ENCODE peak calls at places on chromosomes 16 and 17, in seven cellular contexts. D is fibroblast of lung, Y is foreskin fibroblast, U is A673, M is dorsolateral prefrontal cortex, T is cardiac muscle cell, E is HFF-Myc. I is an unnamed sample.

GRCh38 chr17:39963826-39964225 is 1.0 kb downstream of the GSDMA start:
- DNase-seq in D (no peak), Y (no peak), U (no peak), M (no peak), T (no peak), E (no peak), I (no peak)

GRCh38 chr16:82761236-82761635 is 134.5 kb downstream of the CDH13 start:
- DNase-seq in D (peak), Y (peak), U (no peak), M (peak), T (peak), E (no peak), I (peak)

GRCh38 chr17:81083125-81083765 is 48.3 kb downstream of the BAIAP2 start:
- DNase-seq in D (no peak), Y (no peak), U (no peak), M (no peak), T (no peak), E (no peak), I (no peak)

GRCh38 chr16:87062569-87063442 is 254.4 kb downstream of the C16orf95 start:
- DNase-seq in D (peak), Y (peak), U (peak), M (peak), T (peak), E (no peak), I (no peak)

GRCh38 chr17:21679256-21680146 is 12.8 kb upstream of the KCNJ18 start:
- DNase-seq in D (no peak), Y (no peak), U (no peak), M (no peak), T (no peak), E (no peak), I (no peak)

GRCh38 chr17:31394544-31394943 is 3.1 kb downstream of the RAB11FIP4 start:
- DNase-seq in D (peak), Y (peak), U (peak), M (peak), T (peak), E (peak), I (peak)

GRCh38 chr17:3589784-3590183 is 19.4 kb downstream of the TRPV1 start:
- DNase-seq in D (no peak), Y (no peak), U (no peak), M (no peak), T (no peak), E (no peak), I (no peak)

GRCh38 chr16:53726625-53727024 is 22.7 kb downstream of the FTO start:
- DNase-seq in D (no peak), Y (no peak), U (no peak), M (no peak), T (no peak), E (no peak), I (no peak)

GRCh38 chr17:39629894-39630293 is 3.1 kb downstream of the PPP1R1B start:
- DNase-seq in D (no peak), Y (no peak), U (no peak), M (no peak), T (peak), E (no peak), I (no peak)

GRCh38 chr16:53098526-53099317 is 43.9 kb downstream of the CHD9 start:
- DNase-seq in D (peak), Y (peak), U (peak), M (peak), T (peak), E (no peak), I (no peak)

GRCh38 chr17:61325382-61326073 is 74.1 kb upstream of the TBX2 start:
- DNase-seq in D (peak), Y (peak), U (peak), M (no peak), T (no peak), E (no peak), I (no peak)

GRCh38 chr17:9037741-9038140 is 16.4 kb downstream of the NTN1 start:
- DNase-seq in D (no peak), Y (no peak), U (no peak), M (no peak), T (no peak), E (no peak), I (no peak)

GRCh38 chr17:81447331-81447933 is 52.2 kb downstream of the BAHCC1 start:
- DNase-seq in D (no peak), Y (no peak), U (no peak), M (no peak), T (no peak), E (no peak), I (no peak)

GRCh38 chr17:44203731-44204452 is 4.2 kb upstream of the ATXN7L3 start:
- DNase-seq in D (peak), Y (no peak), U (peak), M (no peak), T (peak), E (no peak), I (no peak)

GRCh38 chr17:76687278-76688164 is 23.2 kb downstream of the MXRA7 start:
- DNase-seq in D (no peak), Y (no peak), U (no peak), M (no peak), T (no peak), E (no peak), I (no peak)

GRCh38 chr17:50114849-50115357 is 15.1 kb downstream of the SAMD14 start:
- DNase-seq in D (peak), Y (no peak), U (peak), M (no peak), T (peak), E (no peak), I (no peak)

GRCh38 chr17:35807371-35808144 is 1.7 kb upstream of the TAF15 start:
- DNase-seq in D (peak), Y (peak), U (peak), M (no peak), T (peak), E (no peak), I (no peak)

GRCh38 chr17:48375356-48375755 is 54.7 kb downstream of the SKAP1 start:
- DNase-seq in D (peak), Y (no peak), U (no peak), M (no peak), T (peak), E (no peak), I (no peak)

GRCh38 chr17:78412403-78412802 is 34.0 kb downstream of the PGS1 start:
- DNase-seq in D (peak), Y (no peak), U (no peak), M (no peak), T (peak), E (no peak), I (no peak)

GRCh38 chr16:7689234-7689633 is 356.6 kb downstream of the RBFOX1 start:
- DNase-seq in D (no peak), Y (no peak), U (no peak), M (no peak), T (no peak), E (no peak), I (no peak)

GRCh38 chr16:71426069-71426879 is 15.6 kb downstream of the TLE7 start:
- DNase-seq in D (peak), Y (peak), U (peak), M (no peak), T (peak), E (peak), I (peak)

GRCh38 chr16:4828567-4829320 is 18.3 kb downstream of the GLYR1 start:
- DNase-seq in D (no peak), Y (no peak), U (no peak), M (no peak), T (no peak), E (no peak), I (no peak)

GRCh38 chr16:69267633-69268032 is 43.5 kb upstream of the VPS4A start:
- DNase-seq in D (no peak), Y (no peak), U (no peak), M (no peak), T (no peak), E (no peak), I (no peak)

DNA sequence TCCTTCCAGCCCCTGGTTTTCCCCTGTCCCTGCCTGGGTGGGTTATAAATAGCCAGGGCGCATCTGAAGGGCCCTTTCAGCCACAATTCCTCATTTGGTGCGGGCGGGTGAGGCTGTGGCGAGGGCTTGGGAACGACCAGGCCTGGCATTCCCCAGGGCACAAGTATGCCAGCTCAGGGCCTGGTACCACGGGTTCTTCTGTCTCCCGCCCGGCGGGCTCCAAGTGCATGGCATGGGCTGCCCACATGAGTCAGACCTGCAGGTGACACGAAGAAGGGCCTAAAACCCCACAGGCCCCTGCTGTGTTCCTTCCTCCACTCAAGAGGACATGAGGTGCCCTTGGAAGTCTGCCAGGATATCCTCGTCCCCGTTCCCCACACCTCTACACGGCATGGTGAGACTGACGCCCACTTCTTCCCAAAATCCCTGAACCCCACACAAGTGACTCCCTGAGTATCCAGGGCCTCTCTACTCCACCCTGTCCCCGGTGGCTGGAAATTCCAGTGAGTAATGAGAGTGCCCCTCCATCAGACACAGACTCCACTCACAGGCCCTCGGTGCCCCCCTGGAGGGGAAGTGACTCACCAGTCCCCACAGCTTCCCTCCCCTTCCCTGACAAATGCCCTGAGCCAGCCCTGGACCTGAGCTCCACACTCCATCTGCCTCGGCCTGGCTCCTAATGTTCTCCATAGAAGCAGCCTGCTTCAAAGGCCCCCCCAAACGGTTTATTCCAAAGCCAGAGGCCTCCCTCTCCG is 68.8 kb downstream of the ABR start:
- DNase-seq in D (peak), Y (peak), U (peak), M (peak), T (peak), E (peak), I (peak)
- H3K4me3 ChIP-seq in D (no peak), Y (no peak), U (no peak), M (no peak), T (no peak), E (no peak), I (no peak)

GRCh38 chr16:14015461-14015860 is 55.7 kb upstream of the MRTFB start:
- DNase-seq in D (no peak), Y (no peak), U (no peak), M (no peak), T (no peak), E (no peak), I (no peak)

GRCh38 chr16:14013571-14014283 is 57.4 kb upstream of the MRTFB start:
- DNase-seq in D (peak), Y (peak), U (peak), M (no peak), T (peak), E (peak), I (peak)

GRCh38 chr16:14015017-14015416 is 56.1 kb upstream of the MRTFB start:
- DNase-seq in D (no peak), Y (no peak), U (no peak), M (no peak), T (no peak), E (no peak), I (no peak)

GRCh38 chr16:14014284-14014625 is 56.9 kb upstream of the MRTFB start:
- DNase-seq in D (no peak), Y (no peak), U (no peak), M (no peak), T (no peak), E (no peak), I (no peak)

DNA sequence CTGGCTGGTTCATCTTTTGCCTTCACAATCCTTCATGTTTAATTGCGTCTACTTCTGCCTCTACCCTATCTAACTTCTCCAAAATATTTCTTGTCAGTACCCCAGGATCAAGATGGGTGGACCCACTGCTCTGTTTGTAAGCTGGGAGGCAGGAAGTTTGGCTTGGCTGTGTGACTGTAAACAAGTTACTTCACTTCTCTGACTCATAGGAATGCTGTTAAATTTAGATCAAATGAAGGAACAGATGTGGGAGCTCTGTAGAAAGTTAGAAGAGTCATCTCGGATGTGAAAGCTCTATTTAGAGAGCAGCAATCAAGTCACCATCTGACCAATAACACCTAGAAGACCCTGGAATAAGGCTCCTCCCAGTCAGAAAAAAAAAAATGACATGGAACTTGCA is 55.2 kb upstream of the MRTFB start:
- DNase-seq in D (peak), Y (peak), U (no peak), M (no peak), T (peak), E (peak), I (peak)
- TF ChIP-seq CTCF in D (peak), Y (no peak), U (no peak), M (no peak), T (no peak), E (no peak), I (no peak)

GRCh38 chr16:56190903-56191806 is at the start of gene GNAO1:
- DNase-seq in D (peak), Y (peak), U (peak), M (peak), T (peak), E (no peak), I (no peak)

GRCh38 chr16:56192971-56193936 is 2.0 kb downstream of the GNAO1 start:
- DNase-seq in D (no peak), Y (no peak), U (no peak), M (no peak), T (no peak), E (no peak), I (no peak)

GRCh38 chr16:56189990-56190902 is 1.0 kb upstream of the GNAO1 start:
- DNase-seq in D (no peak), Y (no peak), U (no peak), M (peak), T (no peak), E (no peak), I (no peak)

GRCh38 chr16:56192644-56192960 is 1.3 kb downstream of the GNAO1 start:
- DNase-seq in D (no peak), Y (no peak), U (no peak), M (no peak), T (no peak), E (no peak), I (no peak)

GRCh38 chr16:56191807-56192643 is 736 bp downstream of the GNAO1 start:
- DNase-seq in D (no peak), Y (no peak), U (no peak), M (peak), T (no peak), E (no peak), I (no peak)
- H3K4me3 ChIP-seq in D (peak), Y (peak), U (peak), M (peak), T (peak), E (peak), I (peak)

GRCh38 chr17:7484067-7484963 is at the start of gene POLR2A:
- DNase-seq in D (peak), Y (peak), U (peak), M (peak), T (peak), E (peak), I (peak)
- TF ChIP-seq CTCF in D (no peak), Y (no peak), U (peak), M (no peak), T (no peak), E (no peak), I (no peak)

GRCh38 chr17:34710226-34710625 is 130.8 kb downstream of the TMEM132E start:
- DNase-seq in D (no peak), Y (no peak), U (no peak), M (no peak), T (no peak), E (no peak), I (no peak)
- H3K4me3 ChIP-seq in D (no peak), Y (no peak), U (no peak), M (no peak), T (no peak), E (no peak), I (no peak)

DNA sequence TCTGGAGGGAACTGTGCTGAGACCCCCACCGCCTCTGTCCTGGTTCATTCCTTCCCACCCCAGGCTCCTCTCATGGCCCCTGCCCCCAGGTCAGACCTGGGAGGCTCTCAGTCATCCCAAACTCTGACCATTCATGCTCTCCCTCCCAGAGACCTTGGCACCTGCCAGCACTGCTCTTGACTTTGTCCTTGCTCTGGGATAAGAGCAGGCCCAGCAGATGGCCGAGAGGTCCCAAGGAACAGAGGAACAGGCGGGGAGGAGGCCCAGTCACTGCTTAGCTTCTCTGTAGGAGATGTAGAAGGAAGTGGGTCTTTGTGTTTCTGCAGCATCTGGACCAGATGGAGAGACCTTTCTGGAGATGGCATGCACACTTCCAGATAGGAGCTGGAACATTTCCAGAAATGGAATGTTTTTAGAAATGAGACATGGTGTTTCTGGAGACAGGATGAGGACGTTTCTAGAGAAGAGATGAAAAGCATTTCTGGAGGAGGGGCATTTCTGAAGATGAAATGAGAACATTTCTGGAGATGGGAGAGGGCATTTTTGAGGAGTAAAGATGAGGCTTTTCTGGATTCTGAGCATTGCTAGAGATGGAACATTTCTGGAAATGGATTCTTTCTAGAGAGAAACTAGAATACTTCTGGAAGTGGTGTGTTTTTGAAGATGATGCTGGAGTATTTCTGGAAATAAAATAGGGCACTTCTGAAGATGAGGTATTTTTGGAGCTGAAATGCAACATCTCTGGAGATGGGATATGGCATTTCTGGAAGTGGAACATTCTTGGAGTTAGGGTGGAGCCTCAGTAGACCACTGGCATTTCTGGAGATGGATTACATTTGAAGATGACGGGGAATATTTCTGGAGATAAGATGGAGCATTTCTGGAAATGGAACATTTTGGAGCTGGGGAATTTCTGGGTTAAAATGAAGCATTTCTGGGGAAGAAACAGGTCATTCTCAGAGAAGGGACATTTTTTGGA is 55.2 kb downstream of the RAI1 start:
- DNase-seq in D (peak), Y (no peak), U (no peak), M (no peak), T (peak), E (no peak), I (no peak)
- TF ChIP-seq CTCF in D (no peak), Y (no peak), U (no peak), M (no peak), T (no peak), E (no peak), I (no peak)

GRCh38 chr16:64077242-64077641 is 1044.6 kb downstream of the CDH11 start:
- DNase-seq in D (no peak), Y (no peak), U (no peak), M (no peak), T (no peak), E (no peak), I (no peak)
- H3K4me3 ChIP-seq in D (no peak), Y (no peak), U (no peak), M (no peak), T (no peak), E (no peak), I (no peak)

DNA sequence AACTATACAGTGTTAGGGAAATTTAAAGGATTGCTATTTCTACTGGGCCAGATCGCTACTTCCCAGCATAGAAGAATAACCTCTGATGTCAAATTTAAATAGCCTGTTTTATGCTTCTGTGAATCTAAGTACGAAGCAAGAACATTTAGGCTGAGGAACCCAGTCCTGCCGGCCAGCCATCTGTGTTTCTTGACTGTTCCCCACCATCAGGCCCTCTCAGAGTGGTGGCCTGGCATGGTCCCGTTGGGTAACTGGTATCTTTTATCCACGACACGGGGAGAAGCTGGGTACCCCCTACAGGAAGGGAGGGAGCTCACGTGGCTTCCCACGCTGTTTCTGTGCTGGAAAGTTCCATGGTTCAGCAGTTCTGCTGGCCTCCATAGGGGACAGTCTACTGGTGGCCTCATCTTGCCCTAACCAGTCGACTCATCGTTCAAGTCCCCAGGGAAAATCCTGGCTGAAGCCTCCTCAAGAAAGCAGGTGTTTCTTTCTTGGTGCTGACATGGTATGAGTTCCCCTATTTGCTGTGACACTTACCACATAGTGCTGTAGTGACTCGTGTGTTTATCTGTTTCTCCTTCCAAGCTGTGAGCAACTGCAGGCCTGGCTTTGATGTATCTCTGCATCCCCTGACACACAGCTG is 201.7 kb upstream of the NLRP1 start:
- DNase-seq in D (peak), Y (peak), U (peak), M (no peak), T (no peak), E (no peak), I (no peak)
- TF ChIP-seq CTCF in D (no peak), Y (no peak), U (no peak), M (no peak), T (no peak), E (no peak), I (no peak)

DNA sequence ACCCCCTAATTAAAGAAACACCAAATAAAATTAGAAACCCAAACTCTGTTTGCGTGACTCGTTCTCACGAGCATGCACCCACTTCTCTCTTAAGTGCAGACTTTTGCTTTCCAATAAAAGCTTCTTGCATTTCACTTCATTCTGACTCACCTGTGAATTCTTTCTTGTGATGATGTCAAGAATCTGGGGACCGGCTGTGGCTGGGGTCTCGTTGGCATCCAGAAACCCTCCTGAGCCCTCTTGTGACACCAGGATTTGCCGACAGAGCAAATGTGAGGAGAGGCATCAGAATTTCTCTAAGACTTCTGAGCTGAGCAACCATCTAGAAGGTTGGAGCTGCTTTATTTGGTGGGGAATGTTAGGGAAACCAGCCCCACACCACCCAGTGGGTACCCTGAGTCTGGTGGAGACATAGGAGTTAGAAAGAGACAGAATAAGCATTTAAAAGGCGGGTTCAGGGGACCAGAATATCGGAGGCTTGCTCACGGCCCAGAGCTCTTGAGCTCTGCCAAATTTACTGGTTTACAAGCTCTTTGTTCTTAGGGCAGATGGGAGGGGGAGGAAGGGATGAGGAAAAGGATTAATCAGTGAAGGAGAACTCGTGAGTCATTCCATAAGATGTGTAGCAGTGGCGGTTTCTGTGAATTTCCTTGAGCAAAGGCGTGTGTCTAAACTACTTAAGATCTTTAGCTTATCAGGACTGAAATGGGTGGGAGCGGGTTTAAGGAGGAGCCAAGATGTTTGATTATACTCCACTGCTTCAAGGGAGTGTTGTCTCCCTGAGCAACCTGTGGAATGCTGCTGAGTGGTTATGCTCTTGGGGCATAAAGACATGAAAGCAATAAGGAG is 24.2 kb upstream of the TMC5 start:
- DNase-seq in D (peak), Y (no peak), U (peak), M (no peak), T (peak), E (no peak), I (peak)
- H3K4me3 ChIP-seq in D (no peak), Y (no peak), U (no peak), M (no peak), T (no peak), E (no peak), I (no peak)

I was measured in AG09309.